ENCODE peak calls at places on chromosome 5, in six cellular contexts. C is lower leg skin, A is brain microvascular endothelial cell, B is breast epithelium, X is HFF-Myc, W is uterus. Z is an unnamed sample.

GRCh38 chr5:56039985-56040384 is 45.2 kb upstream of the IL6ST start:
- DNase-seq in C (no peak), A (peak), B (no peak), X (no peak), W (no peak), Z (no peak)

GRCh38 chr5:154179846-154180710 is 10.5 kb upstream of the GALNT10 start:
- DNase-seq in C (no peak), A (peak), B (no peak), X (no peak), W (no peak), Z (no peak)

GRCh38 chr5:126805108-126805507 is 28.2 kb downstream of the LMNB1 start:
- DNase-seq in C (no peak), A (peak), B (no peak), X (no peak), W (no peak), Z (no peak)

GRCh38 chr5:157596449-157596848 is 20.9 kb upstream of the ADAM19 start:
- DNase-seq in C (no peak), A (no peak), B (no peak), X (no peak), W (no peak), Z (no peak)

GRCh38 chr5:24053731-24054130 is 546.3 kb downstream of the PRDM9 start:
- DNase-seq in C (no peak), A (no peak), B (no peak), X (no peak), W (no peak), Z (no peak)

GRCh38 chr5:160173-160510 is 31.2 kb upstream of the LRRC14B start:
- DNase-seq in C (peak), A (peak), B (peak), X (no peak), W (no peak), Z (no peak)

GRCh38 chr5:963673-964531 is 44.7 kb upstream of the NKD2 start:
- DNase-seq in C (peak), A (no peak), B (no peak), X (peak), W (no peak), Z (peak)

GRCh38 chr5:1182633-1183423 is 18.6 kb upstream of the SLC6A19 start:
- DNase-seq in C (no peak), A (no peak), B (no peak), X (no peak), W (no peak), Z (peak)

GRCh38 chr5:138805096-138805495 is 51.9 kb downstream of the CTNNA1 start:
- DNase-seq in C (no peak), A (no peak), B (no peak), X (no peak), W (no peak), Z (no peak)

GRCh38 chr5:174317261-174317894 is 271.9 kb downstream of the NSG2 start:
- DNase-seq in C (no peak), A (peak), B (no peak), X (no peak), W (no peak), Z (no peak)

GRCh38 chr5:177327539-177328522 is 16.1 kb upstream of the MXD3 start:
- DNase-seq in C (no peak), A (peak), B (no peak), X (no peak), W (no peak), Z (peak)

GRCh38 chr5:143406408-143406807 is 2.9 kb upstream of the NR3C1 start:
- DNase-seq in C (no peak), A (no peak), B (no peak), X (no peak), W (no peak), Z (no peak)

GRCh38 chr5:35884125-35884788 is 27.6 kb downstream of the IL7R start:
- DNase-seq in C (no peak), A (peak), B (no peak), X (peak), W (no peak), Z (no peak)

GRCh38 chr5:61450880-61451279 is 118.8 kb downstream of the ZSWIM6 start:
- DNase-seq in C (no peak), A (peak), B (no peak), X (peak), W (no peak), Z (no peak)

GRCh38 chr5:141434006-141434405 is 3.7 kb downstream of the PCDHGA12 start:
- DNase-seq in C (no peak), A (no peak), B (no peak), X (no peak), W (no peak), Z (no peak)

GRCh38 chr5:159735749-159736660 is 180.3 kb upstream of the ADRA1B start:
- DNase-seq in C (no peak), A (no peak), B (no peak), X (no peak), W (no peak), Z (no peak)

GRCh38 chr5:133449181-133449580 is 163.2 kb downstream of the FSTL4 start:
- DNase-seq in C (no peak), A (no peak), B (no peak), X (no peak), W (no peak), Z (no peak)

GRCh38 chr5:143117821-143118220 is 285.7 kb downstream of the NR3C1 start:
- DNase-seq in C (no peak), A (no peak), B (no peak), X (no peak), W (no peak), Z (no peak)

GRCh38 chr5:142737169-142737568 is 33.0 kb upstream of the ARHGAP26 start:
- DNase-seq in C (no peak), A (no peak), B (no peak), X (no peak), W (no peak), Z (no peak)

GRCh38 chr5:141040093-141040762 is 10.9 kb upstream of the PCDHB1 start:
- DNase-seq in C (no peak), A (no peak), B (peak), X (no peak), W (peak), Z (no peak)

GRCh38 chr5:134594336-134594735 is 38.3 kb downstream of the SAR1B start:
- DNase-seq in C (peak), A (no peak), B (no peak), X (no peak), W (no peak), Z (no peak)

GRCh38 chr5:134590992-134591659 is 41.5 kb downstream of the SAR1B start:
- DNase-seq in C (peak), A (no peak), B (peak), X (no peak), W (no peak), Z (no peak)

GRCh38 chr5:134594797-134595457 is 37.7 kb downstream of the SAR1B start:
- DNase-seq in C (peak), A (no peak), B (no peak), X (no peak), W (no peak), Z (no peak)

GRCh38 chr5:134595458-134595838 is 37.2 kb downstream of the SAR1B start:
- DNase-seq in C (peak), A (no peak), B (no peak), X (no peak), W (no peak), Z (no peak)

GRCh38 chr5:134592141-134592746 is 40.4 kb downstream of the SAR1B start:
- DNase-seq in C (peak), A (no peak), B (no peak), X (no peak), W (no peak), Z (no peak)
- H3K4me3 ChIP-seq in C (no peak), A (no peak), B (no peak), X (no peak), W (no peak), Z (no peak)

GRCh38 chr5:115815693-115816225 is 700 bp downstream of the CDO1 start:
- DNase-seq in C (no peak), A (no peak), B (no peak), X (no peak), W (no peak), Z (peak)
- H3K4me3 ChIP-seq in C (peak), A (peak), B (peak), X (peak), W (peak), Z (peak)

GRCh38 chr5:87784869-87785268 is 372.1 kb upstream of the CCNH start:
- DNase-seq in C (no peak), A (no peak), B (no peak), X (no peak), W (no peak), Z (no peak)

DNA sequence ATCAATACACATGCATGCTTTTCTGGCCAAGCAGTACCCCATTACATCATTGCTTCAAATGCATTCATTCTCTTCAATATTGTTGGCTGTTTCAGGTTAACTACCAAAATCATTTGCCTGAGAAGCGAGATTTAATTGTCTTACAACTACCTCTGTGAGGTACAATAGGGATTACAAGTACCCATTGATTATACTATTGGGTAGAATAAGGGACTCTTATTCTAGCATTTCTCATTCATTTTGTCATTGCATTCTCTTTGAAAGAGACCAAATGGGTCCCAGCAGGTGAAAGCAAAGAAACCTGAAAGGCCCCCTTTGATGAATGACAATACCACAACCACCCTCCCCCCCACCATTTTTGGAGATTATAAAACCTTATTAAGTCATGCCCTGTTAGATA is 374.9 kb upstream of the CCNH start:
- DNase-seq in C (no peak), A (no peak), B (no peak), X (no peak), W (no peak), Z (no peak)
- H3K4me3 ChIP-seq in C (no peak), A (no peak), B (no peak), X (no peak), W (no peak), Z (no peak)

GRCh38 chr5:78577051-78577807 is 71.3 kb downstream of the LHFPL2 start:
- DNase-seq in C (no peak), A (no peak), B (no peak), X (no peak), W (peak), Z (no peak)

GRCh38 chr5:78576376-78576775 is 72.2 kb downstream of the LHFPL2 start:
- DNase-seq in C (no peak), A (no peak), B (no peak), X (no peak), W (no peak), Z (no peak)

GRCh38 chr5:78574731-78575161 is 73.8 kb downstream of the LHFPL2 start:
- DNase-seq in C (no peak), A (peak), B (peak), X (no peak), W (no peak), Z (no peak)

GRCh38 chr5:78573318-78573717 is 75.3 kb downstream of the LHFPL2 start:
- DNase-seq in C (no peak), A (no peak), B (no peak), X (no peak), W (no peak), Z (no peak)

DNA sequence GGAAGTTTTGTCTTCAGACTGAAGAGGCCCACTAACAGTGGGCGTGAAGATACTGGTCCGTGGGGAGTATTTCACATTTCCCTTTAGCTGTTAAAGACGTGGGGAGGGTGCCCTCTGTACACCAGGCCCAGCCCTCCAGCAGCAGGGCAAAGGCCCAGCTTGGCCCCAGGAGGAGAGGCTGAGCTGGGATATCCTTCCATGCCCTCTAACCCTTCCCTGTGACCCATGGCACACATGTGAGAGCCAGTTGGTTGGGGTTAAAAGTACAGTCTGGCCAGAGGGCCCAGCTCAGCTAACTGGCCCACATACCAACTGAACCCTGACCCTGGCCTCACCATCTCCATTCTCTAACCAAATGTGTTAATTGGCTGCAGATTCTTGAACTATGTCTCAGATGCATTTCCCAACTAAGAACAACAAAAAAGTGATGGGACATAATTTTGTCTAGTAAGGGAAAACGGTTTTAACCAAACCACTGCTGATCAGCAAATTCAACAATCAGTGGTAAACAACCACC is 74.4 kb downstream of the LHFPL2 start:
- DNase-seq in C (no peak), A (no peak), B (no peak), X (no peak), W (no peak), Z (no peak)
- H3K4me3 ChIP-seq in C (no peak), A (no peak), B (no peak), X (no peak), W (no peak), Z (no peak)

GRCh38 chr5:76216748-76217147 is 133.6 kb downstream of the SV2C start:
- DNase-seq in C (no peak), A (no peak), B (no peak), X (no peak), W (no peak), Z (no peak)
- H3K4me3 ChIP-seq in C (no peak), A (no peak), B (no peak), X (no peak), W (no peak), Z (no peak)

GRCh38 chr5:42953061-42953460 is 87.1 kb downstream of the ANXA2R start:
- DNase-seq in C (no peak), A (peak), B (no peak), X (no peak), W (no peak), Z (no peak)
- H3K4me3 ChIP-seq in C (no peak), A (peak), B (no peak), X (no peak), W (no peak), Z (no peak)

GRCh38 chr5:100726116-100726515 is 177.0 kb downstream of the ST8SIA4 start:
- DNase-seq in C (no peak), A (no peak), B (no peak), X (no peak), W (no peak), Z (no peak)

GRCh38 chr5:100731768-100732167 is 171.3 kb downstream of the ST8SIA4 start:
- DNase-seq in C (no peak), A (no peak), B (no peak), X (no peak), W (no peak), Z (no peak)
- H3K4me3 ChIP-seq in C (no peak), A (no peak), B (no peak), X (no peak), W (no peak), Z (no peak)

GRCh38 chr5:102903074-102903871 is 148.2 kb downstream of the PAM start:
- DNase-seq in C (no peak), A (no peak), B (no peak), X (no peak), W (no peak), Z (no peak)
- H3K4me3 ChIP-seq in C (no peak), A (no peak), B (no peak), X (no peak), W (no peak), Z (no peak)

Z was measured in aorta.